ENCODE peak calls at places on chromosomes 1 and 21, in four cellular contexts. V is mammary epithelial cell, K is neural progenitor cell, G is IMR-90. I is an unnamed sample.

GRCh38 chr21:39620856-39621255 is 8.1 kb downstream of the B3GALT5 start:
- DNase-seq in V (no peak), K (no peak), G (no peak), I (no peak)

GRCh38 chr1:197633447-197634039 is 141.7 kb downstream of the DENND1B start:
- DNase-seq in V (no peak), K (no peak), G (no peak), I (no peak)

GRCh38 chr21:45618846-45619485 is 24.6 kb upstream of the PCBP3 start:
- DNase-seq in V (peak; percentile 18), K (no peak), G (no peak), I (no peak)

GRCh38 chr1:62285440-62285839 is 33.8 kb downstream of the KANK4 start:
- DNase-seq in V (no peak), K (no peak), G (no peak), I (no peak)

GRCh38 chr1:181255270-181255929 is 166.9 kb downstream of the IER5 start:
- DNase-seq in V (peak; percentile 96), K (no peak), G (peak; percentile 95), I (no peak)

GRCh38 chr1:52919051-52919719 is 2.4 kb downstream of the ECHDC2 start:
- DNase-seq in V (peak; percentile 47), K (no peak), G (no peak), I (peak; percentile 41)

GRCh38 chr1:41282679-41283317 is 40.7 kb upstream of the SCMH1 start:
- DNase-seq in V (peak; percentile 9), K (peak; percentile 74), G (peak; percentile 13), I (peak; percentile 28)

GRCh38 chr21:43320526-43320925 is 106.4 kb downstream of the SIK1 start:
- DNase-seq in V (no peak), K (no peak), G (no peak), I (no peak)

GRCh38 chr1:29975036-29975694 is 738.8 kb downstream of the PTPRU start:
- DNase-seq in V (peak; percentile 32), K (peak; percentile 76), G (peak; percentile 49), I (no peak)

GRCh38 chr1:1161078-1161682 is 12.5 kb upstream of the TTLL10 start:
- DNase-seq in V (no peak), K (no peak), G (no peak), I (no peak)

GRCh38 chr1:1164361-1164700 is 9.3 kb upstream of the TTLL10 start:
- DNase-seq in V (no peak), K (no peak), G (no peak), I (no peak)

GRCh38 chr1:1163538-1164070 is 10.1 kb upstream of the TTLL10 start:
- DNase-seq in V (no peak), K (no peak), G (no peak), I (peak; percentile 53)

GRCh38 chr1:1161683-1162079 is 12.0 kb upstream of the TTLL10 start:
- DNase-seq in V (no peak), K (no peak), G (no peak), I (no peak)

DNA sequence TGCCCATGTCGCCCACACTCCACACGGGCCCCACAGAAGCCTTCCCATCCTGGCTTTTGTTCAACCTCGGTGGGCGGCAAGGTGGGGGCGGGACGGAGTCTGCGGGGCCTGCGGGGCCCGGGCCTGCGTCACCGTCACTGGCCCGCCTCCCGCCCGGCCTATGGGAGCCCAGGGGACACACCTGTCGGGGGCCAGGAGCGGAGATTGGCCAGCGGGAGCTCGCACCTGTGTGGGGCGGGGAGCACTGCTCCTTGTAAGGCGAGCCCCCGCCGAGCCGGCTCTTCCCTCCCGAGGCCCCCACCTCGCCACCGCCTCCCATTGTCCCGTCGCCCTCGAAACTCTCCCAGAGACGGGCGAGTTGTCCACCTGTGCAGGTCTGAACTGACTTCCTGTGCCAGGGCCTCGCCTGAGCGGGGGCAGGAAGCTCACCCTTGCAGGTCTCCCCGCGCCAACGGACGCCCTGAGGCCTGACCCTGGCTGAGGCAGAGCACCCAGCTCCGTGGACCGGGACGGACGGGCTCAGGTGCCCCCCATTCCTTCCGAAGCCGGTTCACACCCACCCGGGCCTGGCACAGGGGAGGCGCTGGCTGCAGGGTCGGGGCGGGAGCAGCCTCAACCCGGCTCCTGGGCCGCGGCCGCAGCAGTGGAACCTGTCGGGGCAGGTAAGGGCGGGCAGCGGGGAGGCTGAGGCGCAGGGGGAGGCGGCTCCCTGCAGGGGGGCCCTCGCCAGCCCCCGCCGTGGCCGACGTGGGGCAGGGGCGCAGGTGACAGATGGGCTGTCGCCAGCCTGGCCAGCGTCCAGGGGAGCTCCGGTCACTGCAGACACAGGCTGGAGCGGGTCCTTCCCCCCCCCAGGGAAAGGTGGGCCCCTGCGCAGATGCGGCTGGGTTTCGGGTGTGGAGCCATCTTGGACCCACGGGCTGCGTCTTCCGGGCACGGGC is 10.8 kb upstream of the TTLL10 start:
- DNase-seq in V (peak; percentile 76), K (no peak), G (no peak), I (peak; percentile 95)
- H3K27ac ChIP-seq in V (no peak overlapping the region), K (no peak overlapping the region), G (no peak overlapping the region), I (peak overlapping the region; percentile 96)

GRCh38 chr1:91781916-91782622 is 103.9 kb downstream of the TGFBR3 start:
- DNase-seq in V (no peak), K (no peak), G (peak; percentile 41), I (no peak)
- H3K4me3 ChIP-seq in V (no peak overlapping the region), K (no peak overlapping the region), G (no peak overlapping the region), I (no peak overlapping the region)

GRCh38 chr1:215405211-215405610 is 161.9 kb upstream of the KCTD3 start:
- DNase-seq in V (no peak), K (no peak), G (peak; percentile 59), I (no peak)

GRCh38 chr1:215406927-215407326 is 160.2 kb upstream of the KCTD3 start:
- DNase-seq in V (no peak), K (no peak), G (no peak), I (no peak)

GRCh38 chr1:215402147-215402546 is 165.0 kb upstream of the KCTD3 start:
- DNase-seq in V (no peak), K (no peak), G (no peak), I (no peak)

DNA sequence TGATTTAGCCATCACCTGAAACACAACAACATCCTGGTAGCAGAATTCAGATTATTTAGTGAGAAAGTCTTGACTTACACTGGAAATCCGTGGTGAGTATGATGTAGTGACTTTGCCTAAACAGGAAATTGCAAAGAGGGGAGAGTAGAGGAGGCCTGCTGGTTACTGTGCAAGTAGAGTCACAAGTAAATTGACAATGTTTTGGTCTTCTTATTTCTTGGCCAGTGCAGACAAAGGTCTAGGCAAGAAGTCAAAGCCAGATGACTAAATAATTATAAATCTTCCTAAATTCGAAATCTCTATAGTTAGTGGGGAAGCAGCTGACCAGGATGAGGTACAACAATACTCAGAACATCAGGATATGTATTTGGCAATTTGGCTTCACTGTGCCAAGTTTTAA is 159.5 kb upstream of the KCTD3 start:
- DNase-seq in V (no peak), K (no peak), G (peak; percentile 66), I (no peak)
- H3K27ac ChIP-seq in V (no peak overlapping the region), K (no peak overlapping the region), G (no peak overlapping the region), I (no peak overlapping the region)

DNA sequence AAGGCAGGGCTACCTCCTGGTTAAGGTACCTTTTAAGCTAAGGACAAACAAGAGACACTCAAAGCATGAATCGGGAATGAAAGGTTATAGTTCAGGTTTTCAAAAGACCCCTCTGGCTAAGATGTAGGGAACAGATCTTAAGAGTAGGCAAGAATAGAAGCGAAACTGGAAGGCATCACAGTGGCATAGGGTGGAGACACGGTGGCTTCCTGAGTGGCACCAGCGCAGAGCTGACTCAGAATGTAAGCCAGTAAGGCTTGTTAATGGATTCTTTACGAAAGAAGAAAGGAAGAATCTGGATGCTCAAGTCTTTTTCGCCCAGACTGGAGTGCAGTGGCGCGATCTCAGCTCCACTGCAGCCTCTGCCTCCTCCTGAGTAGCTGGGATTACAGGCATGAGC is 21.2 kb downstream of the PADI6 start:
- DNase-seq in V (no peak), K (no peak), G (no peak), I (no peak)
- H3K4me3 ChIP-seq in V (no peak overlapping the region), K (no peak overlapping the region), G (no peak overlapping the region), I (no peak overlapping the region)

DNA sequence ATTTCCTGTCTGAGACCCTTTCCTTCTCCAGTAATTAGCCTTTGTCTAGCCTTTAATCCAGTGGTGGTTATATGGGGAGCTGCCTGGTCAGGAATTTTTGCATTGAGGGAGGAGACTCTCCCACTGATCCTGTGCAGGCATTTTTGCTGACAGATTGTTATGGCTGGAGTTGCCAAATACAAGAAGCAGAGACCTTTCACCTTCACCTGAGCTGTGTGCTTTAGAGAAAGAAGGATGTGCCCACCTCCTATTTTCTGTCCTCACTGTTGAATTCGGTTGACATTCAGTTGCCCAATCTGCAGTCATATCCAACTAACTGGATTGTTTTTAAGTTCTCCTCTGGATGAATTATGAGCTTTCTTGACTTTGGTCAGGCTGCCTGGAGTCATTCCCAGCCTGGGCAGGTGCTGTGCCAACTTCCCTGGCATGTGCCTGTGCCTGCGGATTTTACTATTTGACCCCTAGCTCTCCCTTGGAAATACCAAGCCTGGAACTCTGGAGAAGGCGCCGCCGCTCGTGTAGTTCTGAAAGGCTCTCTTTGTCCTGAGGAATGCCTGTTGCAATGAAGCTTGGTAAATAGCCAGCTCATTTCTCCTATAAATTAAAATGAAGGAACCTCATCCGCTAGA is 143.9 kb downstream of the NOS1AP start:
- DNase-seq in V (peak; percentile 84), K (peak; percentile 76), G (peak; percentile 2), I (peak; percentile 68)
- H3K27ac ChIP-seq in V (no peak overlapping the region), K (peak overlapping the region; percentile 4), G (no peak overlapping the region), I (no peak overlapping the region)

DNA sequence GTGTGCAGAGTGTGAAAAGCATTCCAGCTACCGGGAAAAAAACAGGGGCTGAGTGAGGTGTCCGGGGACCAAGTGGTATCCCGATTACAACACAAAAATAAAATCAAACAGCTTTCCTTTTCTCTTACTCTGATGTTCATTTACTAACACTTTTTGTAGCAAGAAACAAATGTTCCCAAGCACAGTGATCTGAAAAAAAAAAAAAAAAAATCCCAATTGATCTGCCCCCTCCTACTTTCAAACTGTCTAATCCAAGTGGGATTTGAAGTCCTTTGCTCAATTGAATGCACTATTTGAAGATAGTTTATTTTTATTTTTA is 1.3 kb downstream of the BACE2 start:
- DNase-seq in V (no peak), K (no peak), G (no peak), I (no peak)
- H3K4me3 ChIP-seq in V (peak overlapping the region; percentile 63), K (peak overlapping the region; percentile 83), G (peak overlapping the region; percentile 58), I (peak overlapping the region; percentile 70)

DNA sequence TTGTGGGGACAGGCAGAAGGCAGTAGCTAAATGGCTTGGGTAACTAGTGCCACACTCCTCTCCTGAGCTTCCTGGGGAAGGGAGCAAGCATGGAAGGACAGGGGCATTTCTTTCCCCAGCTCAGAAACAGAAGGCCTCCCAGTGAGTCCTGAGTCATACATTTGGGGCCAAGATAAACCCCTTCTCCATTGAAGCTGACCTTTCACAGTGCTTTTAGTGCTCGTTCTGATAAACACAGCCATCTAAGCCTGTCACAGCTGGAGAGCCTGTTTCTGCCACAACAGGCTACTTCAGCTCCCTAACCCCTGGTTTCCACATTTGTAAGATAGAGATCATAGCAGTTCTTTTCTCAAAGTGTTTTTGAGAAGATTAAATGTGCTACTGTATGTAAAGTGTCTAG is 374.0 kb downstream of the LMX1A start:
- DNase-seq in V (no peak), K (peak; percentile 12), G (no peak), I (no peak)
- H3K27ac ChIP-seq in V (no peak overlapping the region), K (no peak overlapping the region), G (no peak overlapping the region), I (no peak overlapping the region)

GRCh38 chr1:27350673-27351540 is 9.1 kb downstream of the SYTL1 start:
- DNase-seq in V (no peak), K (peak; percentile 97), G (no peak), I (peak; percentile 47)
- H3K4me3 ChIP-seq in V (no peak overlapping the region), K (peak overlapping the region; percentile 50), G (no peak overlapping the region), I (no peak overlapping the region)